ENCODE peak calls at places on chromosomes 11 and 22, in seven cellular contexts. A is brain microvascular endothelial cell; C is effector memory CD4-positive, alpha-beta T cell; H is prostate gland; V is caudate nucleus; K is cardiac muscle cell; M is epithelial cell of esophagus. U is an unnamed sample.

GRCh38 chr11:120181446-120181992 is 29.3 kb upstream of the OAF start:
- DNase-seq in K (no peak), M (no peak), C (no peak), H (no peak), A (no peak), V (no peak), U (no peak)

GRCh38 chr22:50307891-50308596 is 598 bp upstream of the PLXNB2 start:
- DNase-seq in V (no peak), A (no peak), C (no peak), M (no peak), H (no peak), K (no peak), U (no peak)

GRCh38 chr22:20021196-20022181 is 579 bp downstream of the TANGO2 start:
- DNase-seq in K (peak), A (no peak), M (peak), H (peak), V (peak), C (no peak), U (no peak)

GRCh38 chr11:87454246-87454645 is 416.5 kb downstream of the TMEM135 start:
- DNase-seq in M (peak), V (no peak), A (peak), K (no peak), C (no peak), H (no peak), U (peak)

GRCh38 chr11:64632237-64632636 is 41.2 kb downstream of the SLC22A12 start:
- DNase-seq in V (peak), C (no peak), H (no peak), K (no peak), M (no peak), A (no peak), U (no peak)

GRCh38 chr11:70799386-70799785 is 401.1 kb downstream of the CTTN start:
- DNase-seq in K (peak), M (no peak), V (no peak), A (peak), C (no peak), H (no peak), U (no peak)

GRCh38 chr22:37472418-37473006 is 13.7 kb downstream of the MFNG start:
- DNase-seq in V (no peak), K (peak), A (no peak), H (no peak), M (peak), C (no peak), U (peak)

GRCh38 chr11:103202048-103202651 is 92.9 kb downstream of the DYNC2H1 start:
- DNase-seq in K (peak), C (no peak), A (peak), H (no peak), V (no peak), M (peak), U (peak)

GRCh38 chr11:129115652-129116585 is 76.2 kb downstream of the ARHGAP32 start:
- DNase-seq in C (no peak), M (peak), H (no peak), V (no peak), A (peak), K (peak), U (peak)

GRCh38 chr22:38298312-38299000 is 18.8 kb downstream of the CSNK1E start:
- DNase-seq in H (no peak), C (no peak), A (peak), V (no peak), K (peak), M (peak), U (peak)